ENCODE peak calls at places on chromosomes 13 and 19, in seven cellular contexts. E is stomach, D is colonic mucosa, G is neuronal stem cell, Q is ovary, A is uterus, B is transverse colon. Y is an unnamed sample. For H3K4me1, the result is how much of the 10 kb centered on the place peaks cover.

GRCh38 chr13:75365724-75366173 is 116.2 kb downstream of the TBC1D4 start:
- DNase-seq in E (no peak), Q (no peak), B (no peak), G (no peak), A (no peak), D (no peak), Y (no peak)

GRCh38 chr19:33505168-33505567 is 16.4 kb downstream of the PEPD start:
- DNase-seq in D (no peak), Q (no peak), A (no peak), E (no peak), G (no peak), B (no peak), Y (no peak)

GRCh38 chr19:32233091-32233490 is 112.3 kb upstream of the ZNF507 start:
- DNase-seq in E (no peak), B (no peak), G (no peak), Q (no peak), A (no peak), D (no peak), Y (no peak)

GRCh38 chr13:73665279-73665678 is 468.9 kb downstream of the KLF12 start:
- DNase-seq in B (no peak), A (no peak), D (no peak), Q (no peak), G (no peak), E (no peak), Y (no peak)

GRCh38 chr19:48051345-48052033 is 7.6 kb upstream of the CABP5 start:
- DNase-seq in B (no peak), G (no peak), D (no peak), Q (no peak), E (no peak), A (no peak), Y (no peak)

GRCh38 chr13:83905641-83906040 is 23.4 kb upstream of the SLITRK1 start:
- DNase-seq in Q (no peak), D (no peak), B (no peak), E (no peak), A (no peak), G (no peak), Y (no peak)

GRCh38 chr13:32911506-32911905 is 104.7 kb upstream of the KL start:
- DNase-seq in Q (no peak), G (peak), B (no peak), D (no peak), E (no peak), A (no peak), Y (no peak)

GRCh38 chr19:7787141-7787540 is 24.1 kb downstream of the CLEC4M start:
- DNase-seq in A (no peak), D (peak), B (no peak), Q (peak), E (no peak), G (no peak), Y (no peak)

GRCh38 chr19:48676487-48676886 is 3.7 kb upstream of the NTN5 start:
- DNase-seq in B (no peak), E (no peak), D (no peak), Q (no peak), G (no peak), A (no peak), Y (no peak)

GRCh38 chr13:35884211-35884610 is 247.0 kb downstream of the DCLK1 start:
- DNase-seq in A (no peak), Q (no peak), G (no peak), B (no peak), D (no peak), E (no peak), Y (no peak)

GRCh38 chr19:30621326-30621920 is 249.2 kb downstream of the ZNF536 start:
- DNase-seq in D (no peak), B (no peak), E (no peak), Q (no peak), A (no peak), G (no peak), Y (no peak)

GRCh38 chr19:34580055-34580336 is 97.0 kb downstream of the SCGB2B2 start:
- DNase-seq in G (no peak), Q (no peak), A (no peak), B (no peak), E (no peak), D (no peak), Y (no peak)

GRCh38 chr19:48955308-48955958 is 758 bp downstream of the BAX start:
- DNase-seq in G (no peak), A (no peak), Q (no peak), B (no peak), D (peak), E (no peak), Y (no peak)

GRCh38 chr13:60538566-60538965 is 141.5 kb downstream of the TDRD3 start:
- DNase-seq in A (no peak), B (no peak), E (no peak), G (no peak), D (no peak), Q (no peak), Y (no peak)

GRCh38 chr19:55179570-55180484 is at the start of gene SYT5:
- DNase-seq in B (peak), D (peak), E (peak), G (peak), A (no peak), Q (no peak), Y (peak)

GRCh38 chr19:48735031-48735615 is 5.3 kb downstream of the RASIP1 start:
- DNase-seq in E (no peak), G (no peak), Q (no peak), A (no peak), B (peak), D (no peak), Y (no peak)

GRCh38 chr19:42389899-42390298 is at the start of gene CNFN:
- DNase-seq in G (no peak), E (no peak), Q (no peak), D (no peak), B (no peak), A (no peak), Y (no peak)

GRCh38 chr19:5330307-5330720 is 10.3 kb downstream of the PTPRS start:
- DNase-seq in A (no peak), E (no peak), Q (no peak), G (no peak), D (no peak), B (no peak), Y (no peak)

GRCh38 chr13:49731766-49732165 is 40.5 kb upstream of the EBPL start:
- DNase-seq in Q (no peak), A (no peak), B (no peak), D (no peak), G (no peak), E (no peak), Y (no peak)

DNA sequence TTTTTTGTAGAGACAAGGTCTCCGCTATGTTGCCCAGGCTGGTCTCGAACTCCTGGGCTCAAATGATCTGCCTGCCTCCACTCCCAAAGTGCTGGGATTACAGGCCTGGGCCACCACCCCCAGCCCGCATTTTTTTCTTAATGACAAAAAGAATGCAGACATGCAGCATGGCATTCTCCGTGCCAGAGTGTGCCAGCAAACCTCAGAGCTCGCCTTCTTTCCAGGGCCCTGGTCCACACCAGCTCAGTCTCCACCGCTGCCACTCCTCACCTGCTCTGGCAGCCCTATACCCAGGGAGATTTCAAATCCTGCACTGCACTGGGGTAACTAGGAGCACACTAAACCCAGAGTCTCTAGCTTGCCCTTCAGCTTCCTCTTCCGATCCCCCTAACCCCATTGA is 41.7 kb downstream of the ZIC5 start:
- DNase-seq in G (no peak), Q (no peak), D (no peak), A (no peak), E (no peak), B (no peak), Y (no peak)
- H3K4me3 ChIP-seq in G (no peak), Q (no peak), D (no peak), A (no peak), E (no peak), B (no peak), Y (no peak)

GRCh38 chr19:3100747-3101730 is 6.9 kb downstream of the GNA11 start:
- DNase-seq in B (no peak), D (no peak), E (no peak), Q (no peak), A (no peak), G (no peak), Y (no peak)
- H3K4me1 ChIP-seq in B (half or more), D (half or more), E (half or more), Q (under half), A (under half), G (under half), Y (under half)

GRCh38 chr13:93709511-93710244 is 483.1 kb downstream of the GPC6 start:
- DNase-seq in G (no peak), D (no peak), E (no peak), Q (no peak), B (no peak), A (no peak), Y (no peak)
- H3K4me3 ChIP-seq in G (no peak), D (no peak), E (no peak), Q (no peak), B (no peak), A (no peak), Y (no peak)

GRCh38 chr13:95237310-95237870 is 63.9 kb downstream of the ABCC4 start:
- DNase-seq in A (no peak), D (no peak), Q (no peak), G (no peak), B (no peak), E (no peak), Y (no peak)
- H3K4me1 ChIP-seq in A (under half), D (under half), Q (under half), G (under half), B (under half), E (under half), Y (under half)

GRCh38 chr13:99663185-99663825 is 162.0 kb downstream of the TM9SF2 start:
- DNase-seq in B (no peak), E (no peak), D (no peak), G (no peak), A (no peak), Q (no peak), Y (no peak)
- H3K4me3 ChIP-seq in B (no peak), E (no peak), D (no peak), G (no peak), A (no peak), Q (no peak), Y (no peak)

DNA sequence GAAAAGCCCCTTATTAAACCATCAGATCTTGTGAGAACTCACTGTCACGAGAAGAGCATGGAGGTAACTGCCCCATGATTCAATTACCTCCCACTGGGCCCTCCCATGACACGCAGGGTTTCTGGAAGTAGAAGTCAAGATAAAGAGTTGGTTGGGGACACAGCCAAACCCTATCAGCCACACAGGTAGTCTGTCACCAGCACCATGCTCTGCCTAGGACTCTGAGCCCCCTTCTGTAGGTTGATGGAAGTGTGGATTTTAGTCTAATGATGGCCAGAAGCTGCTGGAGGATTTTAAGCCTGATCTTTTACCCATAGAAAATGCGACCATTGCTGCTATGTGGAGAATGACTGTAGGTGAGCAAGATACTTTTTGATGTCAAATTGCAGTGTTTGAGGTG is 60.8 kb downstream of the ARHGEF7 start:
- DNase-seq in G (no peak), D (no peak), E (no peak), B (no peak), Q (no peak), A (no peak), Y (no peak)
- H3K4me1 ChIP-seq in G (under half), D (under half), E (under half), B (under half), Q (under half), A (under half), Y (half or more)

GRCh38 chr19:45767410-45767880 is 1.6 kb downstream of the SIX5 start:
- DNase-seq in Q (peak), D (peak), A (peak), B (peak), G (peak), E (peak), Y (no peak)
- H3K4me3 ChIP-seq in Q (peak), D (peak), A (peak), B (peak), G (peak), E (peak), Y (no peak)

GRCh38 chr19:18306209-18306902 is 16.5 kb downstream of the LSM4 start:
- DNase-seq in A (no peak), G (no peak), E (no peak), Q (no peak), B (peak), D (no peak), Y (no peak)

GRCh38 chr19:18306903-18307681 is 15.8 kb downstream of the LSM4 start:
- DNase-seq in G (no peak), Q (peak), B (no peak), A (peak), D (no peak), E (no peak), Y (peak)

GRCh38 chr19:18301718-18302111 is 20.3 kb upstream of the JUND start:
- DNase-seq in B (no peak), D (no peak), A (no peak), E (no peak), G (no peak), Q (no peak), Y (no peak)

GRCh38 chr19:18304194-18304495 is 18.7 kb downstream of the LSM4 start:
- DNase-seq in A (no peak), Q (no peak), G (no peak), E (no peak), B (no peak), D (no peak), Y (no peak)

GRCh38 chr19:18304496-18305312 is 18.2 kb downstream of the LSM4 start:
- DNase-seq in D (peak), B (peak), G (no peak), E (peak), Q (peak), A (peak), Y (peak)
- H3K4me1 ChIP-seq in D (under half), B (under half), G (under half), E (half or more), Q (under half), A (under half), Y (half or more)

DNA sequence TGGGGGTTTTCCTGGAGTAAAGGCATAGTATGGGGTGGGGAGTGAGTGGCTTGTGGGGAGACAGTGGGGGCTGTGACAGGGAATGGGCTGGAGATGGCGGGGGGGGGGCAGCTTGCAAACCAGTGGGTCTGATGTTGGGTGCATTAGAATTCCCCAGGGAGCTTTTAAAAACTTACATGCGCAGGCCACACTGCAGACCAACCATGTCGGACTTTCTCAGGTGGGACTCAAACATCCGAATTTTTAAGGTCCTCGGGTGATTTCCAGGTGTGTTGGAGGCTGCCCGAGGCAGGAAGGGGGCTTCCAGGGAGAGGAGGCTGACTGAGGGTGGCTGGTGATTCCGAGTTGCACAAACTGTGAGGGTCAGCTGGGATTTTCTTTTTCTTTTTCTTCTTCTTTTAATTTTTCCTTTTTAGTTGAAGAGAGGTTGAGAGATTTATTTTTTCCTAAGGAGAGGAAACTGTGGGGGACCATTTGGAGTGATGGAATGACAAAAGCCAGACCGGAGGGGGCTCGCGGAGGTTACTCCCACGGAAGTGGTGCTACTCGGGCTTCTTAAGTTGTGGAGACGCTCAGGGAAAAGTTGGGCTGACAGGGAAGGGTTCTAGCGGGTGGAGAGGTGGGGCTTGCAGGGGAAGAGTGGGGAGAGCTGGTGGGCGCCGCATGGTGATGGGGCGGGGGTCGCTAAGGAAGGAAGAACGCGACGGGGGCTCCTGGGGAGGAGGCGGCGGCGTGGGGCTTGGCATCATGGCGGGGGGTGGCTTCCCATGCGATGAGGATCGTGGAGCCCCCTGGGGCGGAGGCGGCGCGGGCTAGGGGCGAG is 1.0 kb upstream of the CACNG8 start:
- DNase-seq in B (no peak), E (no peak), G (no peak), D (no peak), A (no peak), Q (no peak), Y (no peak)
- H3K4me3 ChIP-seq in B (no peak), E (no peak), G (peak), D (no peak), A (no peak), Q (no peak), Y (no peak)